ENCODE peak calls at places on chromosomes 7 and 10, in nine cellular contexts. S, Y, A, O, I, C, R, P and N are unnamed samples.
A peak's percentile ranks its signal among the peaks of the same experiment; 100 is the strongest.

GRCh38 chr7:95101422-95101821 is 194.0 kb downstream of the PPP1R9A start:
- DNase-seq in S (no peak), Y (no peak), A (no peak), O (no peak), I (no peak), C (no peak), R (no peak), P (no peak), N (no peak)

GRCh38 chr10:8179081-8179480 is 124.6 kb downstream of the GATA3 start:
- DNase-seq in S (no peak), Y (no peak), A (no peak), O (no peak), I (no peak), C (no peak), R (no peak), P (no peak), N (no peak)

GRCh38 chr7:113561446-113561845 is 357.4 kb downstream of the PPP1R3A start:
- DNase-seq in S (no peak), Y (peak; percentile 16), A (no peak), O (no peak), I (no peak), C (no peak), R (no peak), P (no peak), N (no peak)

GRCh38 chr10:12609435-12609834 is 260.1 kb downstream of the CAMK1D start:
- DNase-seq in S (no peak), Y (no peak), A (no peak), O (no peak), I (no peak), C (no peak), R (no peak), P (no peak), N (no peak)

GRCh38 chr10:29646238-29646902 is 11.6 kb upstream of the SVIL start:
- DNase-seq in S (no peak), Y (no peak), A (peak; percentile 29), O (no peak), I (no peak), C (peak; percentile 94), R (no peak), P (no peak), N (peak; percentile 33)

GRCh38 chr10:17951868-17952371 is at the start of gene SLC39A12:
- DNase-seq in S (no peak), Y (peak; percentile 37), A (peak; percentile 18), O (no peak), I (no peak), C (no peak), R (no peak), P (no peak), N (no peak)

GRCh38 chr7:74482629-74483401 is 29.1 kb downstream of the GTF2IRD1 start:
- DNase-seq in S (no peak), Y (peak; percentile 93), A (peak; percentile 64), O (no peak), I (no peak), C (no peak), R (no peak), P (no peak), N (no peak)

GRCh38 chr7:50953303-50953702 is 170.6 kb upstream of the GRB10 start:
- DNase-seq in S (no peak), Y (no peak), A (no peak), O (no peak), I (no peak), C (no peak), R (no peak), P (no peak), N (no peak)

GRCh38 chr7:49708590-49708989 is 64.8 kb upstream of the VWC2 start:
- DNase-seq in S (no peak), Y (no peak), A (no peak), O (no peak), I (no peak), C (no peak), R (no peak), P (no peak), N (no peak)

DNA sequence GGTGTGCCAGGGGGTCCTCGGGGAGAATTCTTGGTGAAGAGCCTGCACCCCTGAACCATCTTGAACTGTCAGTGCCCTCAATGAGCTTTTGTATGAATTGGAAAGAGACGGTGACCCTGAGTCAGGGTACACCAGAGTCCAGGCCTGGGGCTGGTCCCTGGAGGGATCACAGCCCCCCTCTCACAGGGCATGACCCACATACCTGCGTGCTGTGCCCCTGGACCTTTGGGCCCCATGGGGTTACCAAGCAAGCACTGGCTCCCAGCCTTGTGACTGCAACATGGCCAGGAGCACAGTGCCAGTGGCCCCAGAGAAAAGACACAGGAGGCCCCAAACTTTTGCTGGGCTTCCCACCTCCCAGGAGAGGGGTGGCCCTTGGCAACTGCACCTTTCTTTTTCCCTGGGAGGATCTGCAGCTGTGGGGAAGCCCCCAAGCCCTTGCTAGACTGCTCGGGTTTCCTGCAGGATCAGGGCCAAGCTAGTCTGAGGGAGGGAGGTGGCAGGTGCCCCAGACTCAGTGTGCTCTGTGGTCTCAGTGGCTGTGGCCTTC is 153.5 kb downstream of the ZNF248 start:
- DNase-seq in S (no peak), Y (no peak), A (no peak), O (no peak), I (no peak), C (no peak), R (no peak), P (no peak), N (no peak)
- H3K9me3 ChIP-seq in S (no peaks in the 10 kb centered on the region), Y (peaks cover 66% of the 10 kb centered on the region), A (no peaks in the 10 kb centered on the region), O (no peaks in the 10 kb centered on the region), I (no peaks in the 10 kb centered on the region), C (peaks cover 13% of the 10 kb centered on the region), R (no peaks in the 10 kb centered on the region), P (no peaks in the 10 kb centered on the region), N (no peaks in the 10 kb centered on the region)

GRCh38 chr7:158401826-158402225 is 185.8 kb downstream of the PTPRN2 start:
- DNase-seq in S (no peak), Y (no peak), A (no peak), O (no peak), I (no peak), C (no peak), R (no peak), P (no peak), N (no peak)
- H3K9me3 ChIP-seq in S (no peaks in the 10 kb centered on the region), Y (peaks cover 80% of the 10 kb centered on the region), A (no peaks in the 10 kb centered on the region), O (no peaks in the 10 kb centered on the region), I (peaks cover 7% of the 10 kb centered on the region), C (peaks cover 2% of the 10 kb centered on the region), R (peaks cover 3% of the 10 kb centered on the region), P (no peaks in the 10 kb centered on the region), N (no peaks in the 10 kb centered on the region)

DNA sequence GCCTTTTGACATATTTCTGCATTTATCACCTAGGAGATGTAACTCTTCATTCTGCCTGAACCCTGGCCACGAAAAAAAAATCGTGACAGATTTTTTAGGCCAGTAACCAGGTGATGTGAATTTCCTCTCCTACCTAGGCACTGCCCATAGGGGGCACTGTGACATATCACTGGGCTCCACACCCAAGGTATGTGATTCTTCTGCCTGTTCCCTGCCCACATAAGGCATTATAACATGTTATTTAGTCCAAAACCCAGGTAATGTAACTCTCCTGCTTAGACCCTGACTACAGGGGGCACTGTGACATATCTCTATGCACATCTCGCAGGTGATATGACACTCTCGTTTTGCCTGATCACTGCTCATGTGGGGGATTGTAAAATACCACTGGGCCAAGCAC is 29.5 kb upstream of the ZNF107 start:
- DNase-seq in S (no peak), Y (no peak), A (no peak), O (no peak), I (no peak), C (no peak), R (no peak), P (no peak), N (no peak)
- H3K9me3 ChIP-seq in S (no peaks in the 10 kb centered on the region), Y (peaks cover 4% of the 10 kb centered on the region), A (no peaks in the 10 kb centered on the region), O (no peaks in the 10 kb centered on the region), I (no peaks in the 10 kb centered on the region), C (peaks cover 10% of the 10 kb centered on the region), R (no peaks in the 10 kb centered on the region), P (no peaks in the 10 kb centered on the region), N (peaks cover 20% of the 10 kb centered on the region)

GRCh38 chr10:42593284-42593683 is 45.1 kb downstream of the ZNF33B start:
- DNase-seq in S (no peak), Y (no peak), A (no peak), O (no peak), I (no peak), C (no peak), R (no peak), P (no peak), N (no peak)
- H3K9me3 ChIP-seq in S (no peaks in the 10 kb centered on the region), Y (peaks cover 4% of the 10 kb centered on the region), A (peaks cover 57% of the 10 kb centered on the region), O (peaks cover 56% of the 10 kb centered on the region), I (peaks cover 48% of the 10 kb centered on the region), C (peaks cover 48% of the 10 kb centered on the region), R (peaks cover 6% of the 10 kb centered on the region), P (peaks cover 10% of the 10 kb centered on the region), N (peaks cover 66% of the 10 kb centered on the region)

GRCh38 chr10:37777056-37777455 is 80.4 kb downstream of the ZNF248 start:
- DNase-seq in S (no peak), Y (no peak), A (no peak), O (no peak), I (no peak), C (no peak), R (no peak), P (no peak), N (no peak)
- H3K9me3 ChIP-seq in S (no peaks in the 10 kb centered on the region), Y (peaks cover 13% of the 10 kb centered on the region), A (no peaks in the 10 kb centered on the region), O (no peaks in the 10 kb centered on the region), I (no peaks in the 10 kb centered on the region), C (no peaks in the 10 kb centered on the region), R (peaks cover 2% of the 10 kb centered on the region), P (no peaks in the 10 kb centered on the region), N (no peaks in the 10 kb centered on the region)

DNA sequence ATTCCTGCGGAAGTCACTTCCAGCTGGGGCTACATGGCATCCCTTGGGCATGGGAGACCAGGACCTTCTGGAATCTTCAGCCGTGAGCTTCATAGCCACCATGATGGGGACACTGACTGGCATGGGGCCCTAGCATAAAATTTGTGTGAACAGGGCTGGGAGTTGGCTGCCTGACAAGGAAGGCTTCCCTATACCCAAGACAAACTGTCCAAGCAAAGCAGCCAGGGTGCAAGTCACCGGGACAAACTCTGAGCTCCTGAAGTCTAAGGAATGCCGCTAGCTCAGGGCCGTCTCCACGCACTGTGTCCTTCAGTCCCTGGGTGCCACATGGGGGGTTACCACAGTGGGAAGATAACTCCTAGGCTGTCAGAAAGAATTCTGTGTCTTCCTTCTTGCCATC is 627.4 kb downstream of the CALN1 start:
- DNase-seq in S (no peak), Y (no peak), A (no peak), O (no peak), I (no peak), C (no peak), R (no peak), P (no peak), N (no peak)
- H3K9me3 ChIP-seq in S (no peaks in the 10 kb centered on the region), Y (peaks cover 65% of the 10 kb centered on the region), A (no peaks in the 10 kb centered on the region), O (peaks cover 6% of the 10 kb centered on the region), I (no peaks in the 10 kb centered on the region), C (peaks cover 44% of the 10 kb centered on the region), R (peaks cover 6% of the 10 kb centered on the region), P (no peaks in the 10 kb centered on the region), N (no peaks in the 10 kb centered on the region)